ENCODE peak calls at places on chromosome 4, in seven cellular contexts. T is right cardiac atrium; G is AG09319; R is stimulated activated CD4-positive, alpha-beta T cell treated with anti-CD3 and anti-CD28 coated beads, Interleukin-15, amount 100 ng/mL, for 24 hours; K is hypothalamus; Y is renal cortical epithelial cell; U is NCI-H82. A is an unnamed sample.

GRCh38 chr4:110183643-110184042 is 14.8 kb downstream of the ELOVL6 start:
- DNase-seq in T (no peak), G (no peak), R (no peak), K (no peak), Y (peak), U (peak), A (no peak)

GRCh38 chr4:158285429-158286216 is 75.3 kb downstream of the TMEM144 start:
- DNase-seq in T (no peak), G (no peak), R (no peak), K (no peak), Y (no peak), U (no peak), A (no peak)

GRCh38 chr4:23163649-23164436 is 471.1 kb downstream of the GBA3 start:
- DNase-seq in T (no peak), G (no peak), R (no peak), K (no peak), Y (peak), U (peak), A (no peak)

GRCh38 chr4:183326853-183327252 is 4.6 kb upstream of the CLDN24 start:
- DNase-seq in T (no peak), G (no peak), R (no peak), K (no peak), Y (no peak), U (no peak), A (no peak)

GRCh38 chr4:158182736-158183135 is 9.9 kb upstream of the GASK1B start:
- DNase-seq in T (peak), G (no peak), R (no peak), K (peak), Y (no peak), U (peak), A (no peak)

GRCh38 chr4:87785858-87786509 is 13.4 kb upstream of the IBSP start:
- DNase-seq in T (no peak), G (no peak), R (no peak), K (no peak), Y (no peak), U (no peak), A (no peak)

GRCh38 chr4:182711211-182711610 is 206.0 kb downstream of the DCTD start:
- DNase-seq in T (no peak), G (no peak), R (no peak), K (no peak), Y (no peak), U (no peak), A (no peak)

GRCh38 chr4:6549890-6550620 is 24.9 kb upstream of the MAN2B2 start:
- DNase-seq in T (no peak), G (no peak), R (no peak), K (no peak), Y (no peak), U (no peak), A (no peak)

GRCh38 chr4:10005632-10006031 is 15.7 kb downstream of the SLC2A9 start:
- DNase-seq in T (no peak), G (no peak), R (no peak), K (no peak), Y (peak), U (no peak), A (no peak)

GRCh38 chr4:153676491-153676890 is 7.6 kb upstream of the TLR2 start:
- DNase-seq in T (no peak), G (no peak), R (no peak), K (no peak), Y (peak), U (no peak), A (no peak)

GRCh38 chr4:7872264-7872771 is 67.3 kb downstream of the AFAP1 start:
- DNase-seq in T (peak), G (peak), R (no peak), K (no peak), Y (no peak), U (peak), A (peak)

GRCh38 chr4:14783011-14783877 is 219.0 kb upstream of the CPEB2 start:
- DNase-seq in T (no peak), G (no peak), R (peak), K (no peak), Y (peak), U (no peak), A (no peak)

GRCh38 chr4:124943938-124944337 is 231.4 kb upstream of the ANKRD50 start:
- DNase-seq in T (no peak), G (no peak), R (no peak), K (no peak), Y (no peak), U (peak), A (no peak)

GRCh38 chr4:33262809-33263208 is 2542.6 kb downstream of the PCDH7 start:
- DNase-seq in T (no peak), G (no peak), R (no peak), K (no peak), Y (no peak), U (no peak), A (no peak)

GRCh38 chr4:78758105-78758504 is 18.0 kb upstream of the BMP2K start:
- DNase-seq in T (no peak), G (no peak), R (no peak), K (no peak), Y (no peak), U (no peak), A (no peak)